ENCODE peak calls at places on chromosomes 2 and 18, in four cellular contexts. T, U, Z and X are unnamed samples.
A peak's percentile ranks its signal among the peaks of the same experiment; 100 is the strongest.

GRCh38 chr2:148622390-148622789 is 22.2 kb upstream of the EPC2 start:
- DNase-seq in T (no peak), U (no peak), Z (no peak), X (no peak)

GRCh38 chr2:161138429-161138828 is 21.8 kb upstream of the TANK start:
- DNase-seq in T (peak; percentile 50), U (no peak), Z (no peak), X (no peak)

GRCh38 chr18:67508146-67508545 is 8.4 kb downstream of the DSEL start:
- DNase-seq in T (no peak), U (no peak), Z (no peak), X (no peak)

GRCh38 chr2:7515327-7515726 is 598.1 kb downstream of the RNF144A start:
- DNase-seq in T (no peak), U (no peak), Z (no peak), X (no peak)

GRCh38 chr18:45976581-45977373 is 9.6 kb upstream of the EPG5 start:
- DNase-seq in T (no peak), U (no peak), Z (no peak), X (no peak)

GRCh38 chr2:241802421-241802749 is 6.6 kb upstream of the NEU4 start:
- DNase-seq in T (no peak), U (no peak), Z (no peak), X (no peak)

GRCh38 chr18:58882039-58882438 is 17.4 kb downstream of the ZNF532 start:
- DNase-seq in T (no peak), U (no peak), Z (no peak), X (no peak)

GRCh38 chr18:28281400-28281799 is 104.5 kb upstream of the CDH2 start:
- DNase-seq in T (no peak), U (no peak), Z (no peak), X (no peak)

GRCh38 chr2:112794131-112794733 is 9.9 kb upstream of the IL1A start:
- DNase-seq in T (peak; percentile 49), U (no peak), Z (no peak), X (no peak)

GRCh38 chr2:236512902-236513433 is 56.7 kb upstream of the ACKR3 start:
- DNase-seq in T (peak; percentile 49), U (peak; percentile 47), Z (peak; percentile 50), X (peak; percentile 59)